ENCODE peak calls at places on chromosomes 11 and 22, in seven cellular contexts. C is body of pancreas, L is stomach, X is ovary, M is IMR-90, S is uterus, T is HepG2. W is an unnamed sample.

GRCh38 chr11:44775366-44776356 is 48.9 kb downstream of the TSPAN18 start:
- DNase-seq in S (peak; percentile 38), T (peak; percentile 39), L (peak; percentile 64), C (peak; percentile 61), M (peak; percentile 28), X (no peak), W (peak; percentile 50)

GRCh38 chr22:21761086-21761485 is 25.5 kb upstream of the YPEL1 start:
- DNase-seq in L (no peak), M (peak; percentile 88), S (no peak), X (no peak), C (no peak), T (no peak), W (no peak)

GRCh38 chr11:30342736-30343166 is 19.8 kb downstream of the ARL14EP start:
- DNase-seq in S (no peak), L (no peak), M (no peak), X (no peak), C (no peak), T (no peak), W (no peak)

GRCh38 chr11:117822031-117822521 is 2.5 kb downstream of the FXYD2 start:
- DNase-seq in S (no peak), T (no peak), C (peak; percentile 67), X (peak; percentile 32), L (peak; percentile 49), M (no peak), W (peak; percentile 56)

GRCh38 chr11:73172992-73173656 is 31.0 kb upstream of the FCHSD2 start:
- DNase-seq in C (no peak), L (no peak), X (no peak), T (peak; percentile 91), M (no peak), S (no peak), W (no peak)

GRCh38 chr11:531826-532511 is 3.4 kb downstream of the HRAS start:
- DNase-seq in M (no peak), S (no peak), C (no peak), L (no peak), T (no peak), X (no peak), W (no peak)

GRCh38 chr11:71396548-71397123 is 51.6 kb downstream of the DHCR7 start:
- DNase-seq in X (no peak), M (no peak), T (no peak), L (no peak), C (no peak), S (no peak), W (no peak)

GRCh38 chr11:76397383-76397782 is 16.3 kb downstream of the GVQW3 start:
- DNase-seq in L (no peak), M (no peak), C (no peak), T (no peak), S (no peak), X (no peak), W (no peak)

GRCh38 chr11:40306938-40307548 is 1152.4 kb downstream of the LRRC4C start:
- DNase-seq in S (no peak), C (no peak), T (peak; percentile 10), L (no peak), X (no peak), M (peak; percentile 63), W (no peak)

GRCh38 chr22:23207786-23208325 is 27.5 kb downstream of the BCR start:
- DNase-seq in S (no peak), L (no peak), T (no peak), C (no peak), X (no peak), M (no peak), W (no peak)

GRCh38 chr11:94675239-94675638 is 92.9 kb upstream of the AMOTL1 start:
- DNase-seq in L (no peak), C (no peak), M (no peak), T (no peak), X (no peak), S (no peak), W (no peak)

GRCh38 chr11:66641834-66642233 is 3.3 kb downstream of the RBM4 start:
- DNase-seq in C (no peak), X (no peak), L (no peak), T (no peak), M (no peak), S (no peak), W (no peak)

GRCh38 chr11:134555510-134555909 is 143.5 kb upstream of the B3GAT1 start:
- DNase-seq in M (no peak), L (no peak), T (no peak), S (no peak), C (no peak), X (no peak), W (no peak)

DNA sequence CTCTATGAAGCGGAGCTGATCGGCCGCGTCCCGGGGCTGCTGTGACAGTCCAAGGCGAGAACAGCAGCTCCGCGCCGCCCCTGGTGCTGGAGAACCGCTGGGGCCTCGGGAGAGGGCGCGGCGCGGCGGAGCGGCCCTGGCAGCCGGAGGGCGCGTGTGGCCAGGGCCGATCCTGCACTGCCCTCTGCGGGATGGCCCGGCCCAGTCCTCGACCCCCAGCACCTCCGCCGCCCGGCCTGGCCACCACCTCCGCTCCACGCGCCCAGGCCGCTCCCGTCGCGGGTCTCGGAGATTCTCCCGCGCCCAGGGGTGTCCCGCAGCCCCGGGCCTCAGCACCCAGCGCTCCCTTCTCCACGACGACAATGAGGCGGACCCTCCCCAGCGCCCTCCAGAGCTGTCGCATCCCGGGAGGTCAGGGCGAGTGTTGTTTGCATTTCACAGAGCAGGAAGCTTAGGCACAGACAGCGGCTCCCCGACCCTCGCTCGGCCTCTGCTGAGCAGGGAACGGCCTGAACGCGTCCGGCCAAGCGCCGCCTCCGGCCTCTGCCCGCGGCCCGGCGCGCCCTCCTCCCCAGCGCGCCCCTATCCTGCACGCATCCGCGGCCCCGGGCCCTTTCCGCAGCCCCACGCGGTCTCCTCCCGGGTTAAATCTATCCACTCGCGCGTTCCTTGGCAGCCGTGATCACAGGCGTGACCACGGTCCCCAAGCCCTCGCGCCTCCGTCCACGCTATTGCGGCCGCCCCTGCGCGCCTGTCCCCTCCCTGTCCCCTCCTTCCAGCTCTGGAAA is 109.7 kb downstream of the WNT7B start:
- DNase-seq in S (no peak), T (no peak), M (no peak), C (peak; percentile 35), L (peak; percentile 23), X (no peak), W (no peak)
- TF ChIP-seq CTCF in S (no peak), T (peak; percentile 53), M (peak; percentile 40), C (no peak), L (no peak), X (no peak), W (peak; percentile 37)

DNA sequence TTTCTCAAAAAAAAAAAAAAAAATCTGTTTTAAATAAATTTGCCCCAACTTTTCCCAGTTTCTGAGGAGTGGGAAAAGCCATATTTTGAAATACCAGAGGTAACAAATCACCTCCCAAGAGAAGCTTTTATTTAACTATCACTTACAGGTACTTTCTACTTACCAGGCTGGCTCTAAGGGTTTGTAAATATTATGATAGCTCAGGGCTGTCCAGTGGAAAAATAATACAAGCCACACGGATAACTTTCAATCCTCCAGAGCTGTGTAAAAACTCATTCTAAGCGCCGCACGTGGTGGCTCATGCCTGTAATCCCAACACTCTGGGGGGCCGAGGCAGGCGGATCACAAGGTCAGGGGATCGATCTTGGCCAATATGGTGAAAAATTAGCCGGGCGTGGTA is 5.6 kb upstream of the SEC14L4 start:
- DNase-seq in S (no peak), T (no peak), X (no peak), M (no peak), C (no peak), L (no peak), W (no peak)
- H3K27ac ChIP-seq in S (no peak overlapping the region), T (no peak overlapping the region), X (no peak overlapping the region), M (no peak overlapping the region), C (no peak overlapping the region), L (no peak overlapping the region), W (no peak overlapping the region)

GRCh38 chr11:6603287-6604080 is at the start of the genes ILK and RRP8:
- DNase-seq in S (peak; percentile 91), L (peak; percentile 94), T (peak; percentile 79), M (peak; percentile 86), C (peak; percentile 92), X (peak; percentile 91), W (peak; percentile 94)
- TF ChIP-seq POLR2A in S (peak; percentile 96), L (no peak), T (peak; percentile 64), M (peak; percentile 30), C (peak; percentile 71), X (peak; percentile 85), W (peak; percentile 54)

DNA sequence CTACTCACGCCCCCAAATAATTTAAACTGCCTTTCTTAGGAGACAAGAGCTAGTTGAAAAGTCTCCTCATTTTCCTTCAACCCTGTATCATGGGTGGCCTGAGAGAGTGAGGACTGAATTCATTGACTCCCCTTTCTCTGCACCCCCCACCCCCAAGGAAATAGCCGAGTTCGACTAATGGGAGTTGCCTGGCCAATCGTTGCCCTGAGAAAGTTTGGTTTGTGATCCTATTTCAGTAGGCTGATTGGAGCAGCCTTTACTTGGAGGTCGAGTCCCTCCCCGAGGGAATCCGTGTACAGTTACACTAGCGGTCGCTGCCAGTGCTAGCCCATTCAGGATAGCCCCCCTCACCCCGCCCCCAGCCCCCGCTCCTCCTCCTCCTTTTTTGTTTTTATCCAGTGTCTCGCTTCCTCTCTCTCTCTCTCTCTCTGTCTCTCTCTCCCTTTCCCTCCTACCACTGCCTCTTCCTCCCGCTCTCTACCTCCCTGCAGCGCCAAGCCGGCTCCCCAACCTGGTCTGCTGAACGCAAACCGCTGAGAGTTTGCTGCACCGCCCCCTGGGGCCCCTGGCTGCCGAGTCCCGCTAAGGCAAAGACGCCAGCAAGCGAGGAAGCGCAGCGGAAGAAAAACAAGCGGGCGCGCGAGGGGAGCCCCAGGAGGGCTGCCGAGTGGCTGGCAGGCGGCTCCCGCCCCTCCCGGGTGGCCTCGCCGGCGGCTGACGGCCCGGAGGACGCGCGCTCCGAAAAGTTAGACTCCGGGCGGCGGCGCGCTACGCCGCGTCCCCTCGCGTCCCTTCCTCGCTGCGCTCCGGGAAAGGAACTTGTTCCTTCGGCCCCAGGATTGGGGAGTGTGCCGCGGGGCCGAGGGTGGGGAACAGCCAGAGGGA is at the start of gene GRAMD1B:
- DNase-seq in T (no peak), S (peak; percentile 15), X (peak; percentile 68), C (peak; percentile 19), M (peak; percentile 90), L (peak; percentile 47), W (peak; percentile 53)
- TF ChIP-seq CTCF in T (no peak), S (no peak), X (no peak), C (no peak), M (peak; percentile 21), L (no peak), W (no peak)

GRCh38 chr22:37817705-37818311 is 5.4 kb upstream of the GALR3 start:
- DNase-seq in M (peak; percentile 68), L (peak; percentile 89), T (peak; percentile 86), X (peak; percentile 95), S (peak; percentile 79), C (peak; percentile 89), W (peak; percentile 80)
- H3K27ac ChIP-seq in M (peak overlapping the region; percentile 23), L (peak overlapping the region; percentile 53), T (peak overlapping the region; percentile 72), X (peak overlapping the region; percentile 4), S (peak overlapping the region; percentile 57), C (peak overlapping the region; percentile 65), W (peak overlapping the region; percentile 70)

GRCh38 chr11:130159657-130160459 is at the start of gene ST14:
- DNase-seq in X (no peak), M (no peak), T (no peak), C (peak; percentile 88), L (peak; percentile 89), S (no peak), W (no peak)
- TF ChIP-seq POLR2A in X (no peak), M (no peak), T (no peak), C (peak; percentile 80), L (no peak), S (peak; percentile 50), W (no peak)

W was measured in heart left ventricle.